ENCODE peak calls at places on chromosomes 1 and 21, in nine cellular contexts. J is AG08395; S is PC-9; L is DMS79; R is glutamatergic neuron; O is left ventricle myocardium superior; T is activated gamma-delta T cell treated with anti-CD3 and anti-CD28 coated beads, Interleukin-2, amount 50 U/mL, for 16 hours; A is NCI-H524; G is stimulated activated CD4-positive, alpha-beta T cell treated with anti-CD3 and anti-CD28 coated beads, Interleukin-2, amount 100 ng/mL, for 48 hours. X is an unnamed sample.

GRCh38 chr1:164671597-164672327 is 112.8 kb downstream of the PBX1 start:
- DNase-seq in J (no peak), S (no peak), L (no peak), R (no peak), O (no peak), T (no peak), A (no peak), G (no peak), X (no peak)

GRCh38 chr1:24018611-24019580 is 38.8 kb upstream of the SRSF10 start:
- DNase-seq in J (peak; percentile 97), S (peak; percentile 93), L (peak; percentile 91), R (no peak), O (peak; percentile 96), T (no peak), A (no peak), G (no peak), X (peak; percentile 98)

GRCh38 chr1:236058141-236058626 is 6.7 kb downstream of the NID1 start:
- DNase-seq in J (peak; percentile 62), S (no peak), L (no peak), R (no peak), O (no peak), T (no peak), A (no peak), G (no peak), X (peak; percentile 86)

GRCh38 chr1:182080955-182081582 is 19.6 kb upstream of the ZNF648 start:
- DNase-seq in J (peak; percentile 64), S (no peak), L (no peak), R (no peak), O (no peak), T (no peak), A (peak; percentile 25), G (no peak), X (no peak)

GRCh38 chr1:55385402-55386018 is 170.3 kb upstream of the USP24 start:
- DNase-seq in J (no peak), S (no peak), L (no peak), R (no peak), O (no peak), T (no peak), A (no peak), G (no peak), X (no peak)

GRCh38 chr1:1198423-1199140 is 7.8 kb downstream of the TNFRSF18 start:
- DNase-seq in J (no peak), S (no peak), L (no peak), R (peak; percentile 31), O (peak; percentile 22), T (no peak), A (no peak), G (no peak), X (no peak)

GRCh38 chr21:44519346-44520325 is 20.4 kb downstream of the KRTAP10-1 start:
- DNase-seq in J (no peak), S (no peak), L (no peak), R (peak; percentile 5), O (peak; percentile 11), T (no peak), A (no peak), G (no peak), X (no peak)

GRCh38 chr1:53640696-53641065 is 98.3 kb downstream of the GLIS1 start:
- DNase-seq in J (no peak), S (no peak), L (no peak), R (no peak), O (no peak), T (no peak), A (no peak), G (no peak), X (no peak)

GRCh38 chr1:32759521-32759980 is 57.0 kb upstream of the SYNC start:
- DNase-seq in J (no peak), S (peak; percentile 85), L (no peak), R (no peak), O (no peak), T (no peak), A (no peak), G (no peak), X (no peak)

GRCh38 chr1:26373281-26373680 is 731 bp upstream of the ZNF683 start:
- DNase-seq in J (no peak), S (no peak), L (no peak), R (no peak), O (no peak), T (peak; percentile 25), A (no peak), G (no peak), X (no peak)

GRCh38 chr1:217780993-217781392 is 149.8 kb downstream of the SPATA17 start:
- DNase-seq in J (no peak), S (no peak), L (peak; percentile 7), R (no peak), O (no peak), T (no peak), A (no peak), G (no peak), X (peak; percentile 7)

GRCh38 chr1:153816283-153816904 is 41.2 kb downstream of the SLC27A3 start:
- DNase-seq in J (no peak), S (no peak), L (no peak), R (no peak), O (no peak), T (no peak), A (no peak), G (no peak), X (no peak)

GRCh38 chr21:42398414-42399030 is 2.7 kb upstream of the TMPRSS3 start:
- DNase-seq in J (no peak), S (no peak), L (no peak), R (peak; percentile 59), O (no peak), T (no peak), A (no peak), G (no peak), X (no peak)

GRCh38 chr1:164256456-164256855 is 302.5 kb upstream of the PBX1 start:
- DNase-seq in J (no peak), S (no peak), L (no peak), R (no peak), O (no peak), T (no peak), A (no peak), G (no peak), X (no peak)

GRCh38 chr1:67060811-67061218 is 6.9 kb upstream of the SLC35D1 start:
- DNase-seq in J (peak; percentile 93), S (peak; percentile 91), L (no peak), R (no peak), O (no peak), T (no peak), A (no peak), G (no peak), X (peak; percentile 89)

GRCh38 chr1:7121622-7121988 is 336.4 kb downstream of the CAMTA1 start:
- DNase-seq in J (no peak), S (no peak), L (peak; percentile 27), R (no peak), O (peak; percentile 92), T (no peak), A (no peak), G (no peak), X (no peak)

GRCh38 chr1:59750612-59751395 is 63.9 kb upstream of the HOOK1 start:
- DNase-seq in J (peak; percentile 79), S (peak; percentile 83), L (no peak), R (no peak), O (no peak), T (no peak), A (no peak), G (no peak), X (peak; percentile 73)

GRCh38 chr1:67482733-67483482 is 52.7 kb upstream of the SERBP1 start:
- DNase-seq in J (no peak), S (no peak), L (peak; percentile 26), R (no peak), O (no peak), T (no peak), A (no peak), G (no peak), X (no peak)

GRCh38 chr21:27586326-27586725 is 619.4 kb upstream of the ADAMTS5 start:
- DNase-seq in J (no peak), S (no peak), L (no peak), R (no peak), O (no peak), T (no peak), A (no peak), G (no peak), X (no peak)

GRCh38 chr1:113783254-113784103 is 24.2 kb upstream of the PHTF1 start:
- DNase-seq in J (peak; percentile 27), S (no peak), L (no peak), R (no peak), O (no peak), T (no peak), A (no peak), G (peak; percentile 16), X (no peak)

GRCh38 chr1:20446796-20447195 is 39.2 kb downstream of the CAMK2N1 start:
- DNase-seq in J (no peak), S (peak; percentile 39), L (no peak), R (no peak), O (no peak), T (no peak), A (no peak), G (no peak), X (no peak)

GRCh38 chr1:90262791-90263190 is 267.9 kb downstream of the ZNF326 start:
- DNase-seq in J (no peak), S (no peak), L (no peak), R (no peak), O (no peak), T (no peak), A (no peak), G (no peak), X (no peak)

GRCh38 chr1:38804062-38804886 is 55.3 kb downstream of the RRAGC start:
- DNase-seq in J (no peak), S (no peak), L (no peak), R (no peak), O (no peak), T (no peak), A (no peak), G (no peak), X (no peak)

GRCh38 chr1:203555046-203555445 is 61.1 kb downstream of the OPTC start:
- DNase-seq in J (peak; percentile 45), S (no peak), L (no peak), R (no peak), O (no peak), T (no peak), A (no peak), G (no peak), X (no peak)

GRCh38 chr1:44294588-44295007 is 60.5 kb downstream of the ERI3 start:
- DNase-seq in J (peak; percentile 99), S (no peak), L (no peak), R (peak; percentile 45), O (peak; percentile 44), T (no peak), A (peak; percentile 60), G (no peak), X (no peak)

GRCh38 chr1:194466706-194467105 is 1280.3 kb upstream of the B3GALT2 start:
- DNase-seq in J (no peak), S (no peak), L (no peak), R (no peak), O (no peak), T (no peak), A (no peak), G (no peak), X (no peak)

GRCh38 chr1:26951216-26951615 is 9.1 kb downstream of the KDF1 start:
- DNase-seq in J (no peak), S (no peak), L (no peak), R (no peak), O (no peak), T (no peak), A (no peak), G (no peak), X (no peak)

GRCh38 chr1:29428997-29429396 is 192.7 kb downstream of the PTPRU start:
- DNase-seq in J (no peak), S (no peak), L (no peak), R (no peak), O (no peak), T (no peak), A (no peak), G (no peak), X (no peak)

GRCh38 chr21:32521736-32522360 is 63.5 kb downstream of the TCP10L start:
- DNase-seq in J (no peak), S (no peak), L (no peak), R (no peak), O (no peak), T (no peak), A (no peak), G (no peak), X (no peak)

GRCh38 chr1:902023-902422 is 21.7 kb upstream of the SAMD11 start:
- DNase-seq in J (peak; percentile 1), S (no peak), L (no peak), R (no peak), O (no peak), T (no peak), A (no peak), G (no peak), X (no peak)

GRCh38 chr1:43861985-43862735 is 71.4 kb upstream of the ARTN start:
- DNase-seq in J (no peak), S (no peak), L (no peak), R (no peak), O (peak; percentile 56), T (no peak), A (no peak), G (no peak), X (no peak)

X was measured in HFF-Myc.